ENCODE peak calls at places on chromosomes 11 and 22, in six cellular contexts. Z is HCT116, H is SK-N-SH, O is GM12878, X is K562, Y is H1. G is an unnamed sample.

GRCh38 chr11:110000858-110001257 is 92.3 kb upstream of the ZC3H12C start:
- DNase-seq in Z (no peak), O (no peak), H (peak; percentile 8), Y (no peak), X (no peak), G (no peak)

GRCh38 chr11:11407065-11407737 is 54.2 kb upstream of the CSNK2A3 start:
- DNase-seq in O (no peak), Y (no peak), H (peak; percentile 70), Z (no peak), X (no peak), G (no peak)

GRCh38 chr11:81030186-81030585 is 1589.4 kb upstream of the TENM4 start:
- DNase-seq in Z (no peak), Y (no peak), O (no peak), X (no peak), H (no peak), G (no peak)

GRCh38 chr11:115653926-115654325 is 149.7 kb upstream of the CADM1 start:
- DNase-seq in X (no peak), Y (no peak), Z (no peak), H (no peak), O (no peak), G (no peak)

GRCh38 chr11:112355726-112356125 is 95.1 kb upstream of the PLET1 start:
- DNase-seq in O (no peak), X (peak; percentile 42), Y (peak; percentile 56), H (peak; percentile 46), Z (peak; percentile 3), G (no peak)

GRCh38 chr22:28904211-28904808 is 20.9 kb downstream of the ZNRF3 start:
- DNase-seq in X (no peak), O (no peak), Y (no peak), H (no peak), Z (no peak), G (peak; percentile 9)

GRCh38 chr11:134592391-134592990 is 180.4 kb upstream of the B3GAT1 start:
- DNase-seq in Y (peak; percentile 88), O (no peak), H (peak; percentile 51), Z (peak; percentile 49), X (peak; percentile 62), G (peak; percentile 2)

GRCh38 chr11:117128289-117128688 is 15.8 kb upstream of the PAFAH1B2 start:
- DNase-seq in Y (no peak), H (no peak), X (no peak), Z (no peak), O (no peak), G (no peak)

GRCh38 chr11:15307600-15307999 is 192.9 kb downstream of the INSC start:
- DNase-seq in X (no peak), Y (peak; percentile 48), Z (no peak), O (no peak), H (no peak), G (no peak)

GRCh38 chr22:31179345-31179744 is 19.4 kb downstream of the RNF185 start:
- DNase-seq in Z (no peak), Y (no peak), H (no peak), X (no peak), O (no peak), G (no peak)

GRCh38 chr11:120431633-120432032 is 79.9 kb upstream of the GRIK4 start:
- DNase-seq in Z (peak; percentile 27), O (no peak), Y (no peak), H (peak; percentile 15), X (peak; percentile 41), G (no peak)

GRCh38 chr22:17315310-17315709 is 54.0 kb upstream of the CECR2 start:
- DNase-seq in Y (no peak), H (no peak), X (no peak), O (no peak), Z (no peak), G (no peak)

GRCh38 chr11:64870176-64870892 is 8.1 kb downstream of the EHD1 start:
- DNase-seq in O (no peak), H (no peak), Y (no peak), X (peak; percentile 81), Z (no peak), G (peak; percentile 83)
- H4K20me1 ChIP-seq in O (peaks cover 3% of the 10 kb centered on the region), H (peaks cover 86% of the 10 kb centered on the region), Y (no peaks in the 10 kb centered on the region), X (peaks cover 6% of the 10 kb centered on the region), Z (no peaks in the 10 kb centered on the region), G (no peaks in the 10 kb centered on the region)

DNA sequence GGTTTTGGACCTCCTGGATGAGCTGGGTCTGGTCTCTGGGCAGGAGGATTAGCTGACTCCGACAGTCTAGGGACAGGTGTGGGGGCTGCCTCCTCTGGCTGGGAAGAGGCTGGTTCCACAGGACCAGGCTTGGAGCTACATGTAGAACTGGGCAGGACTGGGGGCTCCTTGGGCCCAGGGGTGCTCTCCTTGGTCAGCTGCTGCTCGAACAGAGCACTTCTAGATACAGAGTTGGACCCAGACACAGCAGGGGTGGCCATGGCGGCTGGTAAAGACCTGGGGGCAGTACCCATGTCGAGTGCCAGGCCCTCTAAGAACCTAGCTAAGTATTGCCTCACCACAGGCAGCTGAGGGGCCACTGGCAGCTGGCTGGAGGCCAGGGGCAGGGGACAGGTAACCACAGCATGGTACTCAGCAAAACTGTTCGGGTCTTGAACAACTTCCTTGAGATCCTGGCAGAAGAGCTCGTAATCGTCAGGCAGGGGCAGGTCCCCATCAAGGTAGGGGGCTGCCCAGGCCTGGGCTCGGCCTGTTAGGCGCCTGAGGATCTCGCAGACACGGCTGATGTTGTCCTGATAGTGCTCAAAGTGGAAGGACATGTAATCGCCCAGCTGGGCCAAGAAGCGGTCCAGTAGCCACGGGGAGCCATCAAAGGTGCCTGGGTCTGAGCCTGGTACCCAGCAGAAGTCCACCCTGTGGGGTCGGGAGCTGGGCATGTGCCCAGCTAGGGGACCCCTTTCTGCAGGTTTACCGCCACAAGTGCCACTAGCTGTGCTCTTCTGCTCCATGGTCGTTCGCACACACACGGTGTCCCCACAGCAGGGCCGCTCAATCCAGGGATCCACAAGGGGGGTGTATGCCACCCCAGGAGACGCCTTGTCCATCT is 3.1 kb downstream of the GNB1L start:
- DNase-seq in Y (no peak), H (no peak), X (no peak), O (no peak), Z (no peak), G (no peak)
- H3K79me2 ChIP-seq in Y (no peaks in the 10 kb centered on the region), H (peaks cover 92% of the 10 kb centered on the region), X (peaks cover 76% of the 10 kb centered on the region), O (peaks cover 41% of the 10 kb centered on the region), Z (peaks cover 83% of the 10 kb centered on the region), G (peaks cover 52% of the 10 kb centered on the region)

GRCh38 chr11:118841469-118842222 is 42.0 kb upstream of the CXCR5 start:
- DNase-seq in X (no peak), O (peak; percentile 64), H (no peak), Z (no peak), Y (no peak), G (no peak)
- TF ChIP-seq MAX in X (no peak), O (no peak), H (no peak), Z (no peak), Y (no peak), G (no peak)

GRCh38 chr11:2862950-2863618 is 22.5 kb downstream of the CDKN1C start:
- DNase-seq in X (no peak), O (no peak), Y (no peak), H (no peak), Z (no peak), G (no peak)
- H4K20me1 ChIP-seq in X (no peaks in the 10 kb centered on the region), O (no peaks in the 10 kb centered on the region), Y (no peaks in the 10 kb centered on the region), H (no peaks in the 10 kb centered on the region), Z (no peaks in the 10 kb centered on the region), G (no peaks in the 10 kb centered on the region)

DNA sequence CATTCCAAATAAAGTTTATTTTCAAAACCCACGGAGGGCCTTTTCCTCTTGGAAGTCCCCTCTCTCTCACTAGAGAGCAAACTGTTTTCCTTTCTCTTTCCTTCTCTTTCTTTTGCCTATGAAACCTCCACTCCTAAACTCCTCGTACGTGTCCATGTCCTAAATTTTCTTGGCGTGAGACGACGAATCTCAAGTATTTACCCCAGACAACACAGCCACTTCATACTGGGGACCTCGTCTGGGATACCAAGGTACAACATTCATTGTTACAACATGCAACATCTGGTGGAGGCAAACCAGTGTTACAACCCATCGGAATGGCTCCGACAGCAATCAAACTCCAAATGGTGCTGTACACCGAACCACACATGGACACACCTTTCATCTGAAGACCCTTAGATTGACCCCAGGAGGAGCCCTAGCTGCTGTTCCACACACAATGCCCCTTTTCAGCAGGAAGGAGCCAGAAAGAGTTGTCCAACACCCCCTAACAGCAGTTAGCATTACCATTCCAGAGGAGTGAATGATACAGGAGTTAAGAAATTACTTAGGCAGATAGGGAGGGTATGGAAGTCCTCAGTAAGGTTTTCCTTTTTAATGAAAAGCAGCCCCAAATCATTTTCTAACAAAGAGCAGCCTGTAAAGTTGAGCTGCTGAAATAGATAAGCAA is 108.2 kb downstream of the SGSM3 start:
- DNase-seq in Y (peak; percentile 40), O (no peak), H (no peak), X (no peak), Z (no peak), G (no peak)
- H3K79me2 ChIP-seq in Y (no peaks in the 10 kb centered on the region), O (peaks cover 15% of the 10 kb centered on the region), H (peaks cover 83% of the 10 kb centered on the region), X (no peaks in the 10 kb centered on the region), Z (no peaks in the 10 kb centered on the region), G (peaks cover 6% of the 10 kb centered on the region)

DNA sequence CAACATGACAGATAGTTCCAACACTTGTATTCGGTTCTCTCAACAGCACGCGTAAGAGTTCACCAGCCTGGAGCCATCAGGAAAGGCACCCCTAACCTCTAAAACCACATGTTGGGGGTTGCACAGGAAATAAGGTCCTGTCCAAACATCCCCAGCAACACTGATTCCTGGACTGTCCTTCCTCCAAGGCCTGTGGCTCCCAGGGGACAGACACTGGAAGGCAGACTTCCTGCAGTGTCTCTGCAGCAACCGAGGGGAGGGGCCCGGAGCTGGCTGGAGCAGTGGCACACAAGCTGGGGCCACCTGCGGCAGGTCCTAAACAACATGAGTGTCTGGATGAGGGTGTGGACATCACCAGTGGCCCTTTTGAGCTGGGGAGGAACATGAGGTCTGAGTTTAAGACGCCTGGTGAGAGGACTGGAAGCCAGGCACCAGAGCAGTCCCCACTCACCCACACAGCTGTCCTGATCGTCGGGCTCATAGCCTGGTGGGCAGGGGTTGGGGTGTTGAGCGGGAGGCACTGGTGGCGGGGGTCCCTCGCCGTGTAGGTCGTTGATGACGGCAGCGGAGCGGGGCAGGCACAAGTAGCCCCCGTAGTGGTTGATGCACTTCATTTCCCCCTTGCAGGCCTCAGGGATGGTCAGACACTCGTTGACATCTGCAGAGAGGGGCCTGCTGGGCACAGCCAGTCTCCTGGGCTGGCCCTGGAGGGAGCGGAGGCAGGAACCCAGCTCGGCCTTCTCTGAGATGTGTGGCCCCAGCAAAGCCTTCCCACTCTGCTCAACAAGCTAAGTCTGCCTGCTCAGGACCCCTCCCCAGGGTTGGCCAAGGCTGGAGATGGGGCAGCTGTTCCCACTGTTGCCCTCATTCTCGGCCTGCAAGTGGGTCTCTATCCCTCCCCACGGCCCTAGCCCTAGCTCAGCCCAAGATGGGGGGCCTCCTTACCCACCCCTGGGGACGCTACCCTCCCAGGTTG is 1.6 kb downstream of the EFEMP2 start:
- DNase-seq in H (no peak), Z (no peak), X (no peak), O (no peak), Y (no peak), G (no peak)
- TF ChIP-seq MAX in H (no peak), Z (no peak), X (no peak), O (no peak), Y (no peak), G (no peak)